ENCODE peak calls at places on chromosomes 4 and X, in six cellular contexts. One of them, this sample, is unnamed. For H3K4me1, the result is how much of the 10 kb centered on the place peaks cover.

GRCh38 chrX:148958896-148959295 is 458.5 kb downstream of the AFF2 start:
- DNase-seq in lower lobe of right lung: no peak
- DNase-seq in body of pancreas: no peak
- DNase-seq in A673: no peak
- DNase-seq in cardiac muscle cell: no peak
- DNase-seq in ovary: no peak
- DNase-seq in this sample: no peak

GRCh38 chr4:150078996-150079581 is 844 bp downstream of the DCLK2 start:
- DNase-seq in lower lobe of right lung: peak
- DNase-seq in body of pancreas: peak
- DNase-seq in A673: peak
- DNase-seq in cardiac muscle cell: peak
- DNase-seq in ovary: peak
- DNase-seq in this sample: no peak

GRCh38 chrX:119692241-119693031 is 532 bp downstream of the SEPTIN6 start:
- DNase-seq in lower lobe of right lung: peak
- DNase-seq in body of pancreas: no peak
- DNase-seq in A673: peak
- DNase-seq in cardiac muscle cell: peak
- DNase-seq in ovary: peak
- DNase-seq in this sample: peak

GRCh38 chr4:15658136-15658535 is 3.0 kb upstream of the FBXL5 start:
- DNase-seq in lower lobe of right lung: no peak
- DNase-seq in body of pancreas: no peak
- DNase-seq in A673: no peak
- DNase-seq in cardiac muscle cell: no peak
- DNase-seq in ovary: no peak
- DNase-seq in this sample: no peak

GRCh38 chr4:2787230-2788100 is 5.4 kb upstream of the SH3BP2 start:
- DNase-seq in lower lobe of right lung: peak
- DNase-seq in body of pancreas: no peak
- DNase-seq in A673: no peak
- DNase-seq in cardiac muscle cell: no peak
- DNase-seq in ovary: peak
- DNase-seq in this sample: no peak

GRCh38 chr4:137558951-137559350 is 26.7 kb upstream of the PCDH18 start:
- DNase-seq in lower lobe of right lung: no peak
- DNase-seq in body of pancreas: no peak
- DNase-seq in A673: no peak
- DNase-seq in cardiac muscle cell: peak
- DNase-seq in ovary: no peak
- DNase-seq in this sample: no peak

GRCh38 chrX:133297284-133297683 is 79.1 kb upstream of the TFDP3 start:
- DNase-seq in lower lobe of right lung: no peak
- DNase-seq in body of pancreas: no peak
- DNase-seq in A673: peak
- DNase-seq in cardiac muscle cell: peak
- DNase-seq in ovary: no peak
- DNase-seq in this sample: no peak

GRCh38 chr4:15944895-15945294 is 6.4 kb upstream of the FGFBP1 start:
- DNase-seq in lower lobe of right lung: no peak
- DNase-seq in body of pancreas: no peak
- DNase-seq in A673: no peak
- DNase-seq in cardiac muscle cell: no peak
- DNase-seq in ovary: no peak
- DNase-seq in this sample: no peak

GRCh38 chr4:37476256-37476655 is 209.9 kb downstream of the RELL1 start:
- DNase-seq in lower lobe of right lung: no peak
- DNase-seq in body of pancreas: no peak
- DNase-seq in A673: no peak
- DNase-seq in cardiac muscle cell: no peak
- DNase-seq in ovary: no peak
- DNase-seq in this sample: no peak

GRCh38 chr4:16226816-16227461 is 668 bp upstream of the TAPT1 start:
- DNase-seq in lower lobe of right lung: peak
- DNase-seq in body of pancreas: peak
- DNase-seq in A673: peak
- DNase-seq in cardiac muscle cell: peak
- DNase-seq in ovary: peak
- DNase-seq in this sample: peak

GRCh38 chrX:118218079-118218478 is 101.5 kb upstream of the KLHL13 start:
- DNase-seq in lower lobe of right lung: no peak
- DNase-seq in body of pancreas: no peak
- DNase-seq in A673: no peak
- DNase-seq in cardiac muscle cell: no peak
- DNase-seq in ovary: no peak
- DNase-seq in this sample: no peak

GRCh38 chr4:26372525-26373172 is 51.8 kb downstream of the RBPJ start:
- DNase-seq in lower lobe of right lung: no peak
- DNase-seq in body of pancreas: peak
- DNase-seq in A673: peak
- DNase-seq in cardiac muscle cell: peak
- DNase-seq in ovary: no peak
- DNase-seq in this sample: no peak

GRCh38 chrX:57595381-57595811 is 3.6 kb downstream of the ZXDB start:
- DNase-seq in lower lobe of right lung: no peak
- DNase-seq in body of pancreas: no peak
- DNase-seq in A673: peak
- DNase-seq in cardiac muscle cell: peak
- DNase-seq in ovary: peak
- DNase-seq in this sample: no peak

GRCh38 chr4:159540038-159540437 is 437.2 kb downstream of the RAPGEF2 start:
- DNase-seq in lower lobe of right lung: no peak
- DNase-seq in body of pancreas: no peak
- DNase-seq in A673: no peak
- DNase-seq in cardiac muscle cell: no peak
- DNase-seq in ovary: no peak
- DNase-seq in this sample: no peak

GRCh38 chr4:52600275-52600674 is 58.8 kb downstream of the USP46 start:
- DNase-seq in lower lobe of right lung: no peak
- DNase-seq in body of pancreas: no peak
- DNase-seq in A673: no peak
- DNase-seq in cardiac muscle cell: no peak
- DNase-seq in ovary: no peak
- DNase-seq in this sample: no peak

GRCh38 chr4:80322716-80323115 is 12.8 kb upstream of the CFAP299 start:
- DNase-seq in lower lobe of right lung: no peak
- DNase-seq in body of pancreas: no peak
- DNase-seq in A673: no peak
- DNase-seq in cardiac muscle cell: peak
- DNase-seq in ovary: no peak
- DNase-seq in this sample: no peak

GRCh38 chr4:14856076-14856926 is 146.0 kb upstream of the CPEB2 start:
- DNase-seq in lower lobe of right lung: peak
- DNase-seq in body of pancreas: peak
- DNase-seq in A673: peak
- DNase-seq in cardiac muscle cell: peak
- DNase-seq in ovary: peak
- DNase-seq in this sample: peak

GRCh38 chrX:131728295-131729145 is 184.6 kb downstream of the OR13H1 start:
- DNase-seq in lower lobe of right lung: no peak
- DNase-seq in body of pancreas: peak
- DNase-seq in A673: peak
- DNase-seq in cardiac muscle cell: no peak
- DNase-seq in ovary: peak
- DNase-seq in this sample: peak

GRCh38 chrX:22969416-22969815 is 30.3 kb upstream of the DDX53 start:
- DNase-seq in lower lobe of right lung: no peak
- DNase-seq in body of pancreas: no peak
- DNase-seq in A673: no peak
- DNase-seq in cardiac muscle cell: peak
- DNase-seq in ovary: no peak
- DNase-seq in this sample: no peak

GRCh38 chr4:46329118-46329976 is 60.6 kb downstream of the GABRA2 start:
- DNase-seq in lower lobe of right lung: no peak
- DNase-seq in body of pancreas: peak
- DNase-seq in A673: peak
- DNase-seq in cardiac muscle cell: peak
- DNase-seq in ovary: no peak
- DNase-seq in this sample: no peak
- TF ChIP-seq CTCF in lower lobe of right lung: no peak
- TF ChIP-seq CTCF in body of pancreas: peak
- TF ChIP-seq CTCF in A673: peak
- TF ChIP-seq CTCF in cardiac muscle cell: peak
- TF ChIP-seq CTCF in ovary: no peak
- TF ChIP-seq CTCF in this sample: peak

GRCh38 chrX:41335590-41336331 is 1.8 kb downstream of the DDX3X start:
- DNase-seq in lower lobe of right lung: no peak
- DNase-seq in body of pancreas: no peak
- DNase-seq in A673: no peak
- DNase-seq in cardiac muscle cell: no peak
- DNase-seq in ovary: no peak
- DNase-seq in this sample: no peak

GRCh38 chrX:41337140-41337539 is 3.2 kb downstream of the DDX3X start:
- DNase-seq in lower lobe of right lung: no peak
- DNase-seq in body of pancreas: no peak
- DNase-seq in A673: no peak
- DNase-seq in cardiac muscle cell: no peak
- DNase-seq in ovary: no peak
- DNase-seq in this sample: no peak

GRCh38 chrX:41336447-41336846 is 2.5 kb downstream of the DDX3X start:
- DNase-seq in lower lobe of right lung: no peak
- DNase-seq in body of pancreas: no peak
- DNase-seq in A673: no peak
- DNase-seq in cardiac muscle cell: no peak
- DNase-seq in ovary: no peak
- DNase-seq in this sample: no peak

GRCh38 chrX:41339148-41339547 is 5.2 kb downstream of the DDX3X start:
- DNase-seq in lower lobe of right lung: no peak
- DNase-seq in body of pancreas: no peak
- DNase-seq in A673: no peak
- DNase-seq in cardiac muscle cell: no peak
- DNase-seq in ovary: no peak
- DNase-seq in this sample: no peak

DNA sequence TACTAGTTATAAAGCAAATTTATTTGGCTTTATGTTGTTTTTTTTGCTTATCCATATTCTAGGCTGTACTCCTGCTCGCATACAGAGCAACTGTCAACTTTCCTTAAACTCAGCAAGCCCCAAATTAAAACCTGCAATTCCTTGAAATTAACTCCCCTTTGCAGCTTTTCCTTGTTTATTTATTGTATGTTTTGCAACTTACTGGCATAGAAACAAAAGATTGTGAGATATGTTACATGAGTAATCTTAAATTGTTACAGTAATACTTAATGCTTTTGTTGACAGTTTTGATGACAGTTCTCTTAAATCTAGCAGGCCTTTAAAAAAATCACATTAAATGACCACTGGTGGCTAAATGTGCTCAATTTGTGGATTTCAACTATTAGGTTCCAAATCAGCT is 4.5 kb downstream of the DDX3X start:
- DNase-seq in lower lobe of right lung: no peak
- DNase-seq in body of pancreas: no peak
- DNase-seq in A673: no peak
- DNase-seq in cardiac muscle cell: no peak
- DNase-seq in ovary: no peak
- DNase-seq in this sample: no peak
- H3K4me1 ChIP-seq in lower lobe of right lung: under half
- H3K4me1 ChIP-seq in body of pancreas: under half
- H3K4me1 ChIP-seq in A673: under half
- H3K4me1 ChIP-seq in cardiac muscle cell: under half
- H3K4me1 ChIP-seq in ovary: under half
- H3K4me1 ChIP-seq in this sample: half or more

GRCh38 chr4:48470135-48470534 is 13.0 kb upstream of the SLC10A4 start:
- DNase-seq in lower lobe of right lung: no peak
- DNase-seq in body of pancreas: no peak
- DNase-seq in A673: no peak
- DNase-seq in cardiac muscle cell: no peak
- DNase-seq in ovary: no peak
- DNase-seq in this sample: no peak
- H3K4me3 ChIP-seq in lower lobe of right lung: no peak
- H3K4me3 ChIP-seq in body of pancreas: no peak
- H3K4me3 ChIP-seq in A673: no peak
- H3K4me3 ChIP-seq in cardiac muscle cell: no peak
- H3K4me3 ChIP-seq in ovary: no peak
- H3K4me3 ChIP-seq in this sample: no peak

DNA sequence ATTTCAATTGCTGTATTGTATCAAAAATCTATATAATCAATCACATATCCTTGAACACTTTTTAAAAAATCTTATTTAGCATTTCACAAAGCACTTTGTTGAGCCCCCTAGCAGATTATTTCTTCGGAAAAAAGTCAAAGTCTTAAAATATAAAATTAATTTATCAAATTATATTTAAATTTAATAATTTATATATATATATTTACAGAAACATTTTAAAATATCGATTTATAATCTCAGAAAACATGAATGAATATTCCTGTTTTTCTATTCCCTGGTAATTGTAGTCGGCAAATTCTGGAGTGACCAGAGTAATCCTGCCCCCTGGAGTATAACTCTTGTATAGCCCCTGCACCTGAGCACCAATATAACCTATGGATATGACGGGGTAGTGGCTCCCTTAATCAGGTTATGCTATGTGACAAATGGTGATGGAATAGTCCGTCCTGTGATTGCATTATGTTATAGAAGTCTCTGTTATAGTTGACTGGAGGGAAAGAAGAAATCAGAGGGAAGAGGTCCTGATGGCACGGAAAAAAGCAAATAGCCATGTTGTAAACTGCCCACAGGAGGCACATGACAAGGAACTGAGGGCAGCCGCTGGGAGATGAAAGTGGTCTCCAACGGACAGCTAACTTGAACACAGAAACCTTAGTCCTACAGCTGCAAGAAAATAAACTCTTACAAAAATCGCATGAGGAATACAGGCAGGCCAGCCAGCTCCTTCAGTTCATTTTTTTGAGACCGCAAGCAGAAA is 1092.3 kb downstream of the ARAP2 start:
- DNase-seq in lower lobe of right lung: no peak
- DNase-seq in body of pancreas: no peak
- DNase-seq in A673: peak
- DNase-seq in cardiac muscle cell: no peak
- DNase-seq in ovary: no peak
- DNase-seq in this sample: no peak
- TF ChIP-seq CTCF in lower lobe of right lung: no peak
- TF ChIP-seq CTCF in body of pancreas: peak
- TF ChIP-seq CTCF in A673: peak
- TF ChIP-seq CTCF in cardiac muscle cell: no peak
- TF ChIP-seq CTCF in ovary: no peak
- TF ChIP-seq CTCF in this sample: no peak

GRCh38 chr4:76209876-76210275 is 3.7 kb downstream of the SCARB2 start:
- DNase-seq in lower lobe of right lung: no peak
- DNase-seq in body of pancreas: no peak
- DNase-seq in A673: no peak
- DNase-seq in cardiac muscle cell: no peak
- DNase-seq in ovary: no peak
- DNase-seq in this sample: no peak
- H3K4me1 ChIP-seq in lower lobe of right lung: half or more
- H3K4me1 ChIP-seq in body of pancreas: half or more
- H3K4me1 ChIP-seq in A673: under half
- H3K4me1 ChIP-seq in cardiac muscle cell: under half
- H3K4me1 ChIP-seq in ovary: under half
- H3K4me1 ChIP-seq in this sample: half or more